ENCODE peak calls at places on chromosomes 3 and 15, in seven cellular contexts. One of them, this sample, is unnamed.

GRCh38 chr15:39179980-39180379 is 400.9 kb upstream of the THBS1 start:
- DNase-seq in neuronal stem cell: no peak
- DNase-seq in left colon: no peak
- DNase-seq in substantia nigra: no peak
- DNase-seq in NCI-H2081: no peak
- DNase-seq in Daoy: peak; percentile 15
- DNase-seq in NAMALWA: no peak
- DNase-seq in this sample: no peak

GRCh38 chr15:48688493-48688892 is 43.0 kb upstream of the FBN1 start:
- DNase-seq in left colon: no peak
- DNase-seq in Daoy: no peak
- DNase-seq in neuronal stem cell: no peak
- DNase-seq in NCI-H2081: no peak
- DNase-seq in NAMALWA: no peak
- DNase-seq in substantia nigra: no peak
- DNase-seq in this sample: no peak

GRCh38 chr3:175476489-175476888 is 617.4 kb downstream of the NAALADL2 start:
- DNase-seq in NAMALWA: no peak
- DNase-seq in Daoy: no peak
- DNase-seq in neuronal stem cell: no peak
- DNase-seq in NCI-H2081: no peak
- DNase-seq in substantia nigra: no peak
- DNase-seq in left colon: no peak
- DNase-seq in this sample: no peak

GRCh38 chr3:73026702-73027101 is 30.1 kb downstream of the PPP4R2 start:
- DNase-seq in neuronal stem cell: no peak
- DNase-seq in NCI-H2081: no peak
- DNase-seq in substantia nigra: no peak
- DNase-seq in NAMALWA: no peak
- DNase-seq in Daoy: no peak
- DNase-seq in left colon: no peak
- DNase-seq in this sample: no peak

GRCh38 chr15:57440167-57440566 is 63.9 kb downstream of the CGNL1 start:
- DNase-seq in left colon: no peak
- DNase-seq in NCI-H2081: no peak
- DNase-seq in NAMALWA: no peak
- DNase-seq in substantia nigra: no peak
- DNase-seq in Daoy: no peak
- DNase-seq in neuronal stem cell: no peak
- DNase-seq in this sample: no peak

GRCh38 chr3:120177151-120177550 is 82.9 kb upstream of the GSK3B start:
- DNase-seq in substantia nigra: no peak
- DNase-seq in neuronal stem cell: no peak
- DNase-seq in NCI-H2081: no peak
- DNase-seq in Daoy: peak; percentile 95
- DNase-seq in NAMALWA: no peak
- DNase-seq in left colon: no peak
- DNase-seq in this sample: peak; percentile 49

GRCh38 chr3:48426944-48427629 is 2.8 kb downstream of the PLXNB1 start:
- DNase-seq in neuronal stem cell: no peak
- DNase-seq in Daoy: no peak
- DNase-seq in NCI-H2081: no peak
- DNase-seq in NAMALWA: no peak
- DNase-seq in left colon: no peak
- DNase-seq in substantia nigra: no peak
- DNase-seq in this sample: no peak

GRCh38 chr3:183514048-183514447 is 41.5 kb downstream of the KLHL6 start:
- DNase-seq in left colon: no peak
- DNase-seq in NCI-H2081: no peak
- DNase-seq in substantia nigra: no peak
- DNase-seq in Daoy: no peak
- DNase-seq in neuronal stem cell: no peak
- DNase-seq in NAMALWA: no peak
- DNase-seq in this sample: no peak

GRCh38 chr3:37330466-37330865 is 156.1 kb upstream of the LRRFIP2 start:
- DNase-seq in Daoy: no peak
- DNase-seq in neuronal stem cell: no peak
- DNase-seq in substantia nigra: no peak
- DNase-seq in NAMALWA: no peak
- DNase-seq in NCI-H2081: no peak
- DNase-seq in left colon: no peak
- DNase-seq in this sample: no peak

GRCh38 chr15:67146875-67147381 is 81.5 kb downstream of the SMAD3 start:
- DNase-seq in substantia nigra: no peak
- DNase-seq in NAMALWA: no peak
- DNase-seq in left colon: peak; percentile 79
- DNase-seq in neuronal stem cell: no peak
- DNase-seq in Daoy: peak; percentile 89
- DNase-seq in NCI-H2081: no peak
- DNase-seq in this sample: no peak

GRCh38 chr15:68524753-68525584 is 53.8 kb upstream of the CORO2B start:
- DNase-seq in left colon: no peak
- DNase-seq in Daoy: no peak
- DNase-seq in substantia nigra: no peak
- DNase-seq in neuronal stem cell: no peak
- DNase-seq in NAMALWA: no peak
- DNase-seq in NCI-H2081: no peak
- DNase-seq in this sample: no peak

GRCh38 chr15:79989682-79990081 is 18.7 kb upstream of the BCL2A1 start:
- DNase-seq in NAMALWA: no peak
- DNase-seq in Daoy: no peak
- DNase-seq in left colon: no peak
- DNase-seq in neuronal stem cell: no peak
- DNase-seq in NCI-H2081: no peak
- DNase-seq in substantia nigra: no peak
- DNase-seq in this sample: no peak

GRCh38 chr3:139044366-139045210 is at the start of gene PRR23C:
- DNase-seq in substantia nigra: no peak
- DNase-seq in left colon: no peak
- DNase-seq in NCI-H2081: no peak
- DNase-seq in Daoy: no peak
- DNase-seq in neuronal stem cell: no peak
- DNase-seq in NAMALWA: peak; percentile 4
- DNase-seq in this sample: no peak